ENCODE peak calls at places on chromosomes 1 and 21, in nine cellular contexts. C, Q, K, J, L, R, I, W and E are unnamed samples. For H3K27me3, the result is how much of the 10 kb centered on the place peaks cover.

GRCh38 chr21:15295875-15296274 is 231.1 kb upstream of the NRIP1 start:
- DNase-seq in C (no peak), Q (no peak), K (no peak), J (no peak), L (peak), R (no peak), I (no peak), W (no peak), E (no peak)

GRCh38 chr1:26237230-26237966 is 3.4 kb downstream of the CEP85 start:
- DNase-seq in C (no peak), Q (no peak), K (no peak), J (no peak), L (peak), R (no peak), I (no peak), W (no peak), E (no peak)

GRCh38 chr1:75361260-75361659 is 227.1 kb downstream of the LHX8 start:
- DNase-seq in C (no peak), Q (no peak), K (no peak), J (no peak), L (no peak), R (no peak), I (no peak), W (no peak), E (no peak)

GRCh38 chr1:170407601-170408000 is 124.4 kb upstream of the GORAB start:
- DNase-seq in C (no peak), Q (no peak), K (no peak), J (no peak), L (no peak), R (no peak), I (no peak), W (no peak), E (no peak)

GRCh38 chr21:39182484-39183271 is 573 bp downstream of the PSMG1 start:
- DNase-seq in C (no peak), Q (peak), K (peak), J (peak), L (no peak), R (no peak), I (peak), W (peak), E (no peak)

GRCh38 chr21:35540950-35541632 is 492.0 kb upstream of the RUNX1 start:
- DNase-seq in C (no peak), Q (no peak), K (no peak), J (no peak), L (no peak), R (no peak), I (no peak), W (no peak), E (no peak)

GRCh38 chr1:206010101-206010500 is 6.9 kb upstream of the RAB7B start:
- DNase-seq in C (no peak), Q (no peak), K (no peak), J (peak), L (no peak), R (no peak), I (no peak), W (no peak), E (no peak)

GRCh38 chr1:34808051-34808810 is 15.4 kb downstream of the GJA4 start:
- DNase-seq in C (no peak), Q (no peak), K (no peak), J (no peak), L (no peak), R (no peak), I (no peak), W (no peak), E (no peak)

GRCh38 chr21:27570306-27570868 is 603.5 kb upstream of the ADAMTS5 start:
- DNase-seq in C (peak), Q (peak), K (peak), J (no peak), L (no peak), R (no peak), I (no peak), W (no peak), E (peak)

GRCh38 chr1:78155121-78155520 is 109.4 kb downstream of the GIPC2 start:
- DNase-seq in C (no peak), Q (no peak), K (no peak), J (no peak), L (no peak), R (peak), I (peak), W (no peak), E (no peak)

GRCh38 chr1:217881607-217882332 is 250.6 kb downstream of the SPATA17 start:
- DNase-seq in C (no peak), Q (no peak), K (no peak), J (no peak), L (no peak), R (peak), I (peak), W (no peak), E (no peak)

GRCh38 chr1:106621853-106622252 is 434.6 kb upstream of the PRMT6 start:
- DNase-seq in C (no peak), Q (no peak), K (no peak), J (no peak), L (no peak), R (no peak), I (no peak), W (no peak), E (no peak)

GRCh38 chr1:200737647-200738296 is 921 bp upstream of the CAMSAP2 start:
- DNase-seq in C (no peak), Q (no peak), K (no peak), J (no peak), L (no peak), R (no peak), I (no peak), W (no peak), E (no peak)
- H3K4me3 ChIP-seq in C (peak), Q (peak), K (no peak), J (no peak), L (peak), R (no peak), I (no peak), W (peak), E (peak)

DNA sequence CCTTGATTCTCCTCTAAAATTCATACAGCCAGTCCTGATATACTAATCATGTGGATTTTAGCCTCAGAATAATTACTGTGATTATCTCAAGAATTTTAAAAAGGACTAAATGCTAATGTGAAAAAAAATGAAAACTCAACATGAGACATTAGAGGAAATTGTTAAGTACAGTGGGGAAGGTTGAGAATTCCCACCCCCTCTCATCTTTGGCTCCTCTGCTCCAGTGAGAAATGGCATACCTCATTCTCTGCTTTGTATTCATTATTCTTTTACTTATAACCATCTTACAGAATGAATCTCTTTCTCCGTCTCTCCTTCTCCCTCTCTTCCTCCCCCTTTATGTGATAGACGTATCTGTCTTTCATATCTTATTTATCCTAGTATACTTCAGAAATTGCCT is 70.9 kb downstream of the DIRAS3 start:
- DNase-seq in C (no peak), Q (no peak), K (no peak), J (no peak), L (no peak), R (no peak), I (no peak), W (no peak), E (no peak)
- H3K27me3 ChIP-seq in C (under half), Q (under half), K (under half), J (under half), L (under half), R (under half), I (under half), W (under half), E (under half)

GRCh38 chr1:198648584-198648983 is 9.7 kb downstream of the PTPRC start:
- DNase-seq in C (no peak), Q (no peak), K (no peak), J (no peak), L (no peak), R (no peak), I (no peak), W (no peak), E (no peak)

GRCh38 chr1:198651685-198652400 is 13.0 kb downstream of the PTPRC start:
- DNase-seq in C (no peak), Q (no peak), K (no peak), J (no peak), L (peak), R (no peak), I (no peak), W (no peak), E (no peak)

GRCh38 chr1:198649598-198650338 is 10.9 kb downstream of the PTPRC start:
- DNase-seq in C (no peak), Q (no peak), K (no peak), J (no peak), L (peak), R (no peak), I (no peak), W (no peak), E (no peak)

GRCh38 chr1:198653815-198654413 is 15.1 kb downstream of the PTPRC start:
- DNase-seq in C (no peak), Q (no peak), K (no peak), J (no peak), L (peak), R (no peak), I (no peak), W (no peak), E (no peak)

GRCh38 chr1:198650506-198650905 is 11.7 kb downstream of the PTPRC start:
- DNase-seq in C (no peak), Q (no peak), K (no peak), J (no peak), L (no peak), R (no peak), I (no peak), W (no peak), E (no peak)
- H3K4me3 ChIP-seq in C (no peak), Q (no peak), K (no peak), J (no peak), L (peak), R (no peak), I (no peak), W (peak), E (no peak)

DNA sequence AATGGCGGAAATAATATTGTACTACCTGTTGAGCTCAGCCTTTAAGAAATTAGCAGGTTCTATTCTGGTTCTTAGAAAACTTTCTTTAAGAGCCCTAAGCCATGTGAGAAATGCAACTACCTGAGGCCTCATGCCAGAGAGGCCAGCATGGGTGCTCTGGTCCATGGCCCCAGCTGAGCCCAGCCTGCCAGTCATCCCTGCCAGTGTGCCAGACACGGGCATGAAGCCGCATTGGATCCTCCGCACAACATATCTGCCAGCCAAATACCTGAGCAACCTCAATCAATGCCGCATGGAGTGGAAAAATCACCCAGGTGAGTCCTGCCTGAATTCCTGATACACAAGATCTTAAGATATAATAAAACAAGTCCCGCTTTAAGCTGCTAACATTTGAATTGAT is 91.8 kb downstream of the C21orf91 start:
- DNase-seq in C (no peak), Q (no peak), K (no peak), J (no peak), L (no peak), R (no peak), I (no peak), W (no peak), E (no peak)
- H3K27me3 ChIP-seq in C (under half), Q (under half), K (under half), J (under half), L (under half), R (under half), I (under half), W (under half), E (under half)

DNA sequence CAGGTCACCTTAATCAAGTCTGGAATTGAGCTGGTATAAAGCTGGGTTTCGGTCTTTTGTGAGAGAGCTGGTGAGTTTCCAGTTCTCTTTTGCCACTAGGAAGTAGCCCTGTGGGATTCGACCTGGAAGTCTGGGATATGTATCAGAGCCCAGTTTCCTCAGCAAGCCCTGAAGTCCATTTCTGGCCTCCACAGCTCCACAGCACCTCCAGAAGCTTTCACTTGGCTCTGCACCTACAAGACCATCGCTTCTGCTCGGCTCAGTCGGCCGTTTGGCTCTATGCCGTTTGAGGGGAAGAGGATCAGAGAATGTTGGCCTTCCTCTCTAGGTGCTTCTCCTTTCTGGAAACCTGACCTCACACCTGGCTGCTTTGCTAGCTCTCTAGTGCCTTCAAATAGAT is 148.0 kb downstream of the GALNT2 start:
- DNase-seq in C (no peak), Q (peak), K (peak), J (peak), L (no peak), R (no peak), I (peak), W (no peak), E (peak)
- H3K4me3 ChIP-seq in C (no peak), Q (peak), K (no peak), J (no peak), L (no peak), R (no peak), I (no peak), W (no peak), E (peak)

DNA sequence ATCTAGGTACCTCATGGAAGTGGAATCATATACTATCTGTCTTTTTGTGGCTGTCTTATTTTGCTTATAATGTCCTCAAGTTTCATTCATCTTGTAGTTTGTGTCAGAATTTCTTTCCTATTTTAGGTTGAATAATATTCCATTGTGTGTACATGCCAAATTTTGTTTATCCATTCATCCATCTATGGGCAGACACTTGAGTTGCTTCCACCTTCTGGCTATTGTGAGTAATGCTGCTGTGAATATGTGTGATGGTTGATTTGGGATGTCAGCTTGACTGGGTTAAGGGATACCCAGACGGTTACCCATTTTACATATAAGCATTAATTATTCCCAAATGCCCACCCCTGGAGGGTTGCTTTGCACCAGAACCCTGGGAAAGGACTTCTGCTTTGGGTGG is 477.5 kb downstream of the PTPRU start:
- DNase-seq in C (no peak), Q (no peak), K (no peak), J (no peak), L (no peak), R (no peak), I (no peak), W (no peak), E (no peak)
- H3K27me3 ChIP-seq in C (under half), Q (under half), K (under half), J (under half), L (under half), R (under half), I (under half), W (under half), E (under half)

GRCh38 chr1:41366428-41367101 is 5.3 kb downstream of the FOXO6 start:
- DNase-seq in C (peak), Q (no peak), K (no peak), J (peak), L (no peak), R (no peak), I (no peak), W (peak), E (peak)

GRCh38 chr1:41365320-41365633 is 4.0 kb downstream of the FOXO6 start:
- DNase-seq in C (no peak), Q (no peak), K (no peak), J (no peak), L (no peak), R (no peak), I (no peak), W (no peak), E (no peak)

GRCh38 chr1:41364444-41365319 is 3.4 kb downstream of the FOXO6 start:
- DNase-seq in C (no peak), Q (no peak), K (no peak), J (no peak), L (no peak), R (no peak), I (no peak), W (no peak), E (no peak)

GRCh38 chr1:41367102-41367537 is 5.9 kb downstream of the FOXO6 start:
- DNase-seq in C (no peak), Q (no peak), K (no peak), J (no peak), L (no peak), R (no peak), I (no peak), W (no peak), E (no peak)

DNA sequence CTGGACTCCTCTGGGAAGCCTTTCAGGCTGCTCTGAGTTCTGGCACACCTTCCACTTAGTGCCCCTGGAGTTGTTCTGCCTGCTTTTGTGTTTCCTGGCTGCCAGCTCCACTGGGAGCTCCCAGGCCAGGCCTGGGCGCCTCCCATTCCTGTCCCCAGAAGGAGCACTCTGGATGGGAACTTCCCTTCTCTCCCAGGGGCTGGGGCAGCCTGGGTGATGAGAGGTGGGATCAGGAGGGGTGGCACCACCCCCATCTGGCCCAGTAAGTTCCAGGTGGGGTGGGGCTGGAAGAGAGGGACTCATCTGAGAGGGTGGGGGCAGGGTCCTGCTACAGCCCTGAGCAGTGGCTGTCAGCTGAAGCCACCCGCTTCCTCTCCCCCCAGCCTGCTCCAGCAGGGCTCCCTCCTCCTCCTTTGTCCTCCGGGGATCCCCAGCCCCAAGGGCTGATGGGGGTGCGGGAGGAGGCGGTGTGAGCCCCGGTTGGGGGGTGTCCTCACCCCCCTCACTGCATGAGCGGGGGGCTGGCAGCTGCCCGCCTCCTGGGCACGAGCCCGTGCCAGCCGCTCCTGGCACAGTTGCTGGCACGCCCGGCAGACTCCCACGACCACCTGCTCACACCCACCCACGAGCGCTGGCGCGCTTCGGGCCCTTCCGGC is 4.7 kb downstream of the FOXO6 start:
- DNase-seq in C (no peak), Q (no peak), K (no peak), J (peak), L (no peak), R (no peak), I (peak), W (peak), E (no peak)
- H3K4me3 ChIP-seq in C (no peak), Q (peak), K (no peak), J (peak), L (no peak), R (peak), I (no peak), W (no peak), E (peak)